ENCODE peak calls at places on chromosomes 6 and 20, in ten cellular contexts. F, C, S, Y, M, U, O, K, N and X are unnamed samples.
A peak's percentile ranks its signal among the peaks of the same experiment; 100 is the strongest.

GRCh38 chr20:49620364-49621240 is 52.7 kb upstream of the PTGIS start:
- DNase-seq in U (no peak), F (no peak), K (no peak), M (no peak), Y (no peak), N (no peak), O (no peak), C (no peak), S (no peak), X (peak; percentile 55)

GRCh38 chr20:62715201-62715600 is 6.6 kb downstream of the NTSR1 start:
- DNase-seq in N (no peak), M (no peak), U (no peak), O (no peak), Y (no peak), K (no peak), F (no peak), S (no peak), C (no peak), X (no peak)

GRCh38 chr6:32685603-32686002 is 19.1 kb upstream of the HLA-DQB1 start:
- DNase-seq in U (no peak), F (no peak), O (no peak), S (no peak), M (no peak), C (no peak), Y (no peak), N (no peak), K (no peak), X (no peak)

GRCh38 chr6:156949376-156949775 is 172.2 kb downstream of the ARID1B start:
- DNase-seq in S (no peak), Y (no peak), F (no peak), M (no peak), O (peak; percentile 43), C (no peak), K (no peak), U (peak; percentile 36), N (peak; percentile 22), X (no peak)

GRCh38 chr6:156718647-156719394 is 58.4 kb upstream of the ARID1B start:
- DNase-seq in U (peak; percentile 67), K (peak; percentile 62), N (peak; percentile 40), C (no peak), S (no peak), Y (peak; percentile 68), O (peak; percentile 69), M (peak; percentile 27), F (no peak), X (no peak)

GRCh38 chr6:150056156-150056555 is 12.8 kb downstream of the ULBP3 start:
- DNase-seq in O (no peak), S (no peak), Y (no peak), F (no peak), M (no peak), N (no peak), C (no peak), U (no peak), K (no peak), X (no peak)

GRCh38 chr6:4371207-4371921 is 236.0 kb upstream of the ECI2 start:
- DNase-seq in F (no peak), S (no peak), U (peak; percentile 23), K (no peak), M (peak; percentile 91), O (no peak), N (no peak), C (no peak), Y (no peak), X (no peak)

GRCh38 chr6:72746276-72746675 is 124.4 kb downstream of the KCNQ5 start:
- DNase-seq in S (no peak), N (no peak), F (no peak), K (no peak), C (no peak), Y (no peak), O (no peak), U (no peak), M (no peak), X (no peak)

GRCh38 chr20:23083553-23084220 is 2.4 kb downstream of the CD93 start:
- DNase-seq in N (no peak), M (no peak), K (no peak), O (no peak), F (no peak), U (no peak), C (no peak), Y (no peak), S (no peak), X (no peak)

GRCh38 chr6:137024172-137024990 is 20.4 kb downstream of the IL20RA start:
- DNase-seq in M (no peak), N (no peak), C (no peak), U (no peak), K (no peak), S (no peak), O (no peak), F (no peak), Y (no peak), X (no peak)

GRCh38 chr20:568097-568864 is 24.7 kb upstream of the CSNK2A1 start:
- DNase-seq in O (no peak), S (no peak), K (no peak), M (peak; percentile 84), U (no peak), C (no peak), N (no peak), Y (no peak), F (no peak), X (peak; percentile 27)

GRCh38 chr6:150680510-150680909 is 80.8 kb downstream of the PLEKHG1 start:
- DNase-seq in U (no peak), C (no peak), M (no peak), O (no peak), F (no peak), Y (no peak), K (no peak), S (no peak), N (no peak), X (no peak)

GRCh38 chr6:126204598-126204997 is 135.3 kb upstream of the CENPW start:
- DNase-seq in N (no peak), O (no peak), Y (no peak), M (no peak), K (no peak), U (no peak), F (no peak), S (no peak), C (no peak), X (no peak)

GRCh38 chr20:41047975-41048305 is 19.3 kb downstream of the TOP1 start:
- DNase-seq in O (no peak), N (no peak), C (no peak), K (no peak), U (no peak), Y (no peak), M (no peak), F (no peak), S (no peak), X (no peak)

GRCh38 chr6:2158596-2159271 is 86.7 kb downstream of the GMDS start:
- DNase-seq in K (no peak), F (no peak), C (no peak), Y (no peak), U (no peak), N (peak; percentile 74), M (no peak), O (peak; percentile 70), S (no peak), X (no peak)

GRCh38 chr6:135937126-135937525 is 85.6 kb downstream of the PDE7B start:
- DNase-seq in C (no peak), S (no peak), N (no peak), U (no peak), K (no peak), F (no peak), M (no peak), O (no peak), Y (no peak), X (no peak)

GRCh38 chr6:135940783-135941182 is 89.3 kb downstream of the PDE7B start:
- DNase-seq in S (no peak), K (no peak), U (no peak), O (no peak), M (no peak), Y (no peak), N (no peak), F (no peak), C (no peak), X (no peak)

GRCh38 chr6:135939216-135939610 is 87.7 kb downstream of the PDE7B start:
- DNase-seq in M (no peak), S (no peak), Y (no peak), K (peak; percentile 18), C (no peak), N (no peak), U (no peak), F (no peak), O (no peak), X (no peak)

GRCh38 chr6:135936606-135937005 is 85.1 kb downstream of the PDE7B start:
- DNase-seq in N (peak; percentile 51), O (no peak), Y (no peak), M (no peak), K (no peak), U (no peak), S (no peak), C (no peak), F (no peak), X (no peak)

GRCh38 chr6:135938588-135939215 is 87.2 kb downstream of the PDE7B start:
- DNase-seq in K (peak; percentile 23), S (no peak), F (no peak), M (peak; percentile 57), N (no peak), U (peak; percentile 13), C (no peak), O (no peak), Y (no peak), X (no peak)
- H3K27ac ChIP-seq in K (no peak overlapping the region), S (no peak overlapping the region), F (peak overlapping the region; percentile 67), M (peak overlapping the region; percentile 70), N (peak overlapping the region; percentile 96), U (no peak overlapping the region), C (peak overlapping the region; percentile 79), O (no peak overlapping the region), Y (no peak overlapping the region), X (no peak overlapping the region)

DNA sequence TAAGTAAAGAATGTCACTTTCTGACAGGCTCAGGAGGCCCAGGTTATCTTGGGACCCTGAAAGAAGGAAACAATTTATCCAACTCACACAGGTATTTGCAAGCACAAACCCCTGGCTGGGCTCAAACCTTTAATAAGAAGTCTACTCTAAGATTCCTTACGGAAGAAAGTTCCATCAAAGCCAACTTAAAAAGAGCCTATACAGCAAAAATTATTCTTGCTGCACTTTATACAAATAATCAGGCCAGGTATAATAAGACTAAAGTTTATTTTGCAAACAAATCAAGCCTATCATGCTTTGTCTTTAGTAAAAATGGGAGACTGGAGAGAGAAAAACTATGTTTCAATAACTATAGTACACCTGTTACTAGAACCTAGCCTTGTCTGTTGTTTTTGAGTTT is 102.1 kb downstream of the DTNBP1 start:
- DNase-seq in O (no peak), Y (no peak), K (no peak), S (no peak), N (no peak), M (no peak), F (no peak), U (no peak), C (no peak), X (no peak)
- H3K4me1 ChIP-seq in O (no peaks in the 10 kb centered on the region), Y (peaks cover 6% of the 10 kb centered on the region), K (no peaks in the 10 kb centered on the region), S (no peaks in the 10 kb centered on the region), N (no peaks in the 10 kb centered on the region), M (no peaks in the 10 kb centered on the region), F (no peaks in the 10 kb centered on the region), U (no peaks in the 10 kb centered on the region), C (no peaks in the 10 kb centered on the region), X (no peaks in the 10 kb centered on the region)

GRCh38 chr6:138692978-138693909 is 80.3 kb upstream of the CCDC28A start:
- DNase-seq in S (peak; percentile 91), K (peak; percentile 15), M (peak; percentile 67), F (no peak), U (peak; percentile 86), N (peak; percentile 62), Y (peak; percentile 78), O (peak; percentile 48), C (peak; percentile 36), X (peak; percentile 82)
- TF ChIP-seq POLR2A in S (no peak), K (no peak), M (no peak), F (peak; percentile 83), U (peak; percentile 63), N (peak; percentile 38), Y (no peak), O (peak; percentile 41), C (no peak), X (peak; percentile 66)

GRCh38 chr6:1045239-1045638 is 266.7 kb upstream of the FOXQ1 start:
- DNase-seq in F (no peak), U (no peak), Y (no peak), K (no peak), M (no peak), C (no peak), N (no peak), O (no peak), S (no peak), X (no peak)
- H3K27ac ChIP-seq in F (no peak overlapping the region), U (no peak overlapping the region), Y (no peak overlapping the region), K (no peak overlapping the region), M (no peak overlapping the region), C (no peak overlapping the region), N (no peak overlapping the region), O (no peak overlapping the region), S (no peak overlapping the region), X (no peak overlapping the region)